ENCODE peak calls at places on chromosome 11, in seven cellular contexts. A, N, P, W, S, X and M are unnamed samples.

GRCh38 chr11:3000032-3000961 is 8.2 kb upstream of the NAP1L4 start:
- DNase-seq in P (peak; percentile 41), S (peak; percentile 95), N (no peak), X (peak; percentile 81), W (peak; percentile 38), A (no peak), M (peak; percentile 53)

GRCh38 chr11:109062445-109062844 is 359.5 kb upstream of the C11orf87 start:
- DNase-seq in P (no peak), W (no peak), N (no peak), X (peak; percentile 80), A (peak; percentile 23), S (no peak), M (peak; percentile 79)

GRCh38 chr11:107043242-107043991 is 25.1 kb upstream of the GUCY1A2 start:
- DNase-seq in A (peak; percentile 86), S (no peak), N (peak; percentile 44), W (peak; percentile 77), X (peak; percentile 100), P (peak; percentile 98), M (peak; percentile 98)

GRCh38 chr11:118049771-118050170 is 27.1 kb upstream of the TMPRSS4 start:
- DNase-seq in S (peak; percentile 4), N (no peak), W (no peak), P (no peak), X (no peak), A (no peak), M (no peak)

GRCh38 chr11:128465531-128465930 is 121.8 kb downstream of the ETS1 start:
- DNase-seq in N (no peak), W (no peak), P (no peak), S (no peak), X (no peak), A (no peak), M (no peak)

GRCh38 chr11:94832604-94833238 is 64.6 kb downstream of the AMOTL1 start:
- DNase-seq in X (no peak), N (no peak), S (no peak), P (no peak), W (no peak), A (no peak), M (no peak)

GRCh38 chr11:126318642-126319373 is 14.9 kb downstream of the DCPS start:
- DNase-seq in N (peak; percentile 61), S (no peak), A (peak; percentile 92), X (peak; percentile 97), W (peak; percentile 88), P (peak; percentile 94), M (peak; percentile 98)

GRCh38 chr11:83528225-83528624 is 242.1 kb upstream of the CCDC90B start:
- DNase-seq in X (no peak), A (no peak), W (no peak), P (no peak), N (no peak), S (no peak), M (no peak)

GRCh38 chr11:118251858-118252652 is at the start of gene MPZL3:
- DNase-seq in N (peak; percentile 81), X (peak; percentile 69), P (peak; percentile 18), W (no peak), A (no peak), S (peak; percentile 93), M (peak; percentile 53)

GRCh38 chr11:118434553-118435232 is 1.6 kb upstream of the KMT2A start:
- DNase-seq in X (peak; percentile 53), A (no peak), N (peak; percentile 65), W (no peak), P (no peak), S (no peak), M (peak; percentile 24)

DNA sequence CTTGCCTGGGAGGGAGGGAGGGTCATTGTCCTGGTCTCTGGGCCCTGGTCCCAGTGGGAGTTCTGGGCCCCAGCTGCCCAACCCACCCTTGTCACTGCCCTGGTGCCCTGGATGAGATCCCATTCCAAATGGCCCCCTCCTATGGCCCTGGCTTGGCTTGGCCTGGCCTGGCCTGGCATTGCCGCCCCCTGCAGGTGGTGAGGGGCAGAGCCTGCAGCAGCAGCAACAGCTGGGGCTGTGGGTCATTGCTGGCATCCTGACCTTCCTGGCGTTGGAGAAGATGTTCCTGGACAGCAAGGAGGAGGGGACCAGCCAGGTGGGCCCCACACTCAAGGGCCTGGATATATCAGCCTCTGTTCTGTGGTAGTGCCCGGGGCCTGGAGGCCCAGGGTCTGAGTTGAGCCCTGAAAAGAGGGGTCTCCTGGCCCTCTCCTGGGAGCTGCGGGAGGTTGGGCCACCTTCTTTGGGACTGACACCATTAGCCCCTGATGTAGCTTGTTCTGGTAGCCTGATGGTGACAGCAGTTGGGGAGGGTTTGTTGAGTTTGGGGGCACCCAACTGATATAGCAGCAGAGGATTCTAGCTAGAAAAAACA is 3.9 kb downstream of the SLC39A13 start:
- DNase-seq in A (no peak), N (peak; percentile 76), P (no peak), W (no peak), X (no peak), S (peak; percentile 54), M (peak; percentile 51)
- TF ChIP-seq CTCF in A (peak; percentile 88), N (peak; percentile 98), P (peak; percentile 79), W (peak; percentile 69), X (peak; percentile 77), S (no peak), M (peak; percentile 77)

GRCh38 chr11:64185323-64186204 is at the start of gene STIP1:
- DNase-seq in P (peak; percentile 100), A (peak; percentile 100), N (peak; percentile 99), S (peak; percentile 99), X (peak; percentile 100), W (peak; percentile 100), M (peak; percentile 100)
- TF ChIP-seq CTCF in P (peak; percentile 47), A (peak; percentile 68), N (peak; percentile 43), S (no peak), X (peak; percentile 54), W (peak; percentile 52), M (peak; percentile 41)

DNA sequence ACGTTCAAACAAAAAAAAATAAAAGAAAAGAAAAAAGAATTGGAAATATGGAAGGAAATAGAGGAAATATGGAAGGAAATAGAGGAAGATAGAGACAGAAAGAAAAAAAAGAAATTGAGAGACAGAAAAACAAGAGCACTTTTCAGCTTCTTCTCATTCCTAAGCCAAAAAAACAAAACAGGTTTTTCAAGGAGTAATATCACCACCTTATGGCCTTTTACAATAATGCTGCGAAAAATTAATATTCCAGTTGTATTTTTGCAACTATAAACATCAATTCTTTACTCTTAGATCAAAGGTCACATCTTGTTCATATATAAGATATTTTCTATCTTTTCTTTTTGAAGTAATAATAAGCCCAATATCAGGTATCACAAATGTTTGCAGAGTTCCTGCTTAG is 328.3 kb downstream of the FAT3 start:
- DNase-seq in W (no peak), A (no peak), P (no peak), N (no peak), S (no peak), X (no peak), M (peak; percentile 2)
- TF ChIP-seq CTCF in W (peak; percentile 26), A (peak; percentile 24), P (no peak), N (peak; percentile 18), S (no peak), X (no peak), M (peak; percentile 21)

GRCh38 chr11:78576549-78577097 is 2.0 kb upstream of the NARS2 start:
- DNase-seq in S (no peak), N (no peak), P (no peak), X (no peak), W (no peak), A (no peak), M (no peak)
- TF ChIP-seq CTCF in S (no peak), N (no peak), P (no peak), X (no peak), W (no peak), A (no peak), M (no peak)

GRCh38 chr11:33375688-33376311 is 118.6 kb downstream of the HIPK3 start:
- DNase-seq in W (no peak), N (peak; percentile 54), X (peak; percentile 46), P (no peak), A (no peak), S (no peak), M (peak; percentile 17)

GRCh38 chr11:33379931-33380330 is 122.8 kb downstream of the HIPK3 start:
- DNase-seq in X (no peak), A (no peak), N (no peak), P (no peak), W (no peak), S (no peak), M (no peak)

GRCh38 chr11:33376331-33377099 is 119.3 kb downstream of the HIPK3 start:
- DNase-seq in X (peak; percentile 35), N (peak; percentile 55), W (no peak), A (no peak), P (no peak), S (no peak), M (no peak)

GRCh38 chr11:33377100-33377851 is 120.1 kb downstream of the HIPK3 start:
- DNase-seq in X (peak; percentile 23), S (no peak), A (no peak), P (no peak), W (no peak), N (no peak), M (peak; percentile 21)

GRCh38 chr11:33377852-33378385 is 120.7 kb downstream of the HIPK3 start:
- DNase-seq in P (no peak), S (no peak), X (peak; percentile 33), W (no peak), N (no peak), A (no peak), M (peak; percentile 49)
- TF ChIP-seq CTCF in P (no peak), S (no peak), X (no peak), W (no peak), N (no peak), A (no peak), M (no peak)